ENCODE peak calls at places on chromosomes 16 and 17, in four cellular contexts. C is K562, Y is GM12878, K is WTC11. H is an unnamed sample.

GRCh38 chr16:1428511-1428910 is 2.4 kb upstream of the PERCC1 start:
- DNase-seq in C (peak; percentile 56), Y (no peak), K (peak; percentile 77), H (no peak)

GRCh38 chr16:47045459-47045858 is 72.0 kb upstream of the DNAJA2 start:
- DNase-seq in C (no peak), Y (no peak), K (no peak), H (no peak)

GRCh38 chr16:1941162-1941923 is 1.7 kb downstream of the MSRB1 start:
- DNase-seq in C (peak; percentile 56), Y (no peak), K (peak; percentile 72), H (peak; percentile 85)

GRCh38 chr16:55480228-55480655 is 1.2 kb downstream of the MMP2 start:
- DNase-seq in C (peak; percentile 11), Y (no peak), K (peak; percentile 44), H (no peak)

GRCh38 chr17:34242553-34242952 is 12.5 kb upstream of the CCL2 start:
- DNase-seq in C (no peak), Y (peak; percentile 7), K (no peak), H (no peak)

GRCh38 chr16:30740364-30741251 is 7.6 kb upstream of the PHKG2 start:
- DNase-seq in C (peak; percentile 74), Y (no peak), K (peak; percentile 65), H (no peak)

GRCh38 chr17:83096401-83097220 is 17.2 kb downstream of the METRNL start:
- DNase-seq in C (no peak), Y (no peak), K (no peak), H (no peak)

GRCh38 chr17:51319186-51319585 is 58.8 kb downstream of the UTP18 start:
- DNase-seq in C (no peak), Y (no peak), K (no peak), H (no peak)

GRCh38 chr17:80959330-80960036 is 32.2 kb upstream of the CHMP6 start:
- DNase-seq in C (no peak), Y (no peak), K (no peak), H (no peak)

GRCh38 chr17:2054740-2055493 is at the start of gene HIC1:
- DNase-seq in C (peak; percentile 51), Y (no peak), K (peak; percentile 80), H (peak; percentile 24)

GRCh38 chr16:86354641-86355040 is 155.7 kb upstream of the FOXF1 start:
- DNase-seq in C (no peak), Y (no peak), K (no peak), H (no peak)

GRCh38 chr17:82876602-82877391 is 37.0 kb upstream of the ZNF750 start:
- DNase-seq in C (peak; percentile 86), Y (no peak), K (peak; percentile 41), H (peak; percentile 65)

GRCh38 chr16:48498761-48499600 is 111.0 kb downstream of the N4BP1 start:
- DNase-seq in C (no peak), Y (no peak), K (no peak), H (peak; percentile 35)

GRCh38 chr16:69499541-69500255 is 66.1 kb upstream of the NFAT5 start:
- DNase-seq in C (no peak), Y (no peak), K (no peak), H (no peak)

GRCh38 chr17:77319211-77320031 is 178.7 kb downstream of the SEC14L1 start:
- DNase-seq in C (peak; percentile 94), Y (no peak), K (peak; percentile 30), H (no peak)

GRCh38 chr17:59435238-59435637 is 103.8 kb downstream of the YPEL2 start:
- DNase-seq in C (no peak), Y (no peak), K (no peak), H (no peak)

GRCh38 chr17:2853111-2853721 is 57.0 kb downstream of the RAP1GAP2 start:
- DNase-seq in C (no peak), Y (no peak), K (peak; percentile 71), H (no peak)

GRCh38 chr17:45430738-45431530 is 1.7 kb downstream of the ARHGAP27 start:
- DNase-seq in C (peak; percentile 24), Y (no peak), K (peak; percentile 69), H (no peak)

GRCh38 chr16:22648941-22649340 is 138.2 kb downstream of the NPIPB5 start:
- DNase-seq in C (no peak), Y (no peak), K (no peak), H (no peak)

GRCh38 chr16:30969246-30969842 is 11.8 kb downstream of the SETD1A start:
- DNase-seq in C (no peak), Y (no peak), K (no peak), H (no peak)

GRCh38 chr16:67397451-67397801 is 4.1 kb upstream of the TPPP3 start:
- DNase-seq in C (no peak), Y (no peak), K (no peak), H (no peak)

GRCh38 chr17:45103269-45103795 is 29.0 kb downstream of the PLCD3 start:
- DNase-seq in C (no peak), Y (no peak), K (no peak), H (no peak)

GRCh38 chr17:70624208-70624607 is 454.9 kb downstream of the KCNJ2 start:
- DNase-seq in C (no peak), Y (no peak), K (no peak), H (no peak)

GRCh38 chr17:33366998-33367397 is 73.9 kb upstream of the ASIC2 start:
- DNase-seq in C (no peak), Y (no peak), K (no peak), H (no peak)

GRCh38 chr16:14092579-14092978 is 21.5 kb downstream of the MRTFB start:
- DNase-seq in C (no peak), Y (no peak), K (no peak), H (no peak)

GRCh38 chr17:79699386-79700036 is 31.2 kb upstream of the ENPP7 start:
- DNase-seq in C (no peak), Y (no peak), K (peak; percentile 60), H (no peak)

GRCh38 chr17:82865274-82865673 is 25.5 kb upstream of the ZNF750 start:
- DNase-seq in C (no peak), Y (no peak), K (no peak), H (no peak)

GRCh38 chr16:82059161-82059982 is 24.3 kb downstream of the HSD17B2 start:
- DNase-seq in C (no peak), Y (no peak), K (no peak), H (no peak)

GRCh38 chr16:82059983-82060421 is 24.9 kb downstream of the HSD17B2 start:
- DNase-seq in C (no peak), Y (no peak), K (no peak), H (peak; percentile 75)

GRCh38 chr16:82063456-82064082 is 28.5 kb downstream of the HSD17B2 start:
- DNase-seq in C (no peak), Y (no peak), K (no peak), H (peak; percentile 61)

GRCh38 chr16:82062645-82063058 is 27.6 kb downstream of the HSD17B2 start:
- DNase-seq in C (no peak), Y (no peak), K (no peak), H (peak; percentile 66)

DNA sequence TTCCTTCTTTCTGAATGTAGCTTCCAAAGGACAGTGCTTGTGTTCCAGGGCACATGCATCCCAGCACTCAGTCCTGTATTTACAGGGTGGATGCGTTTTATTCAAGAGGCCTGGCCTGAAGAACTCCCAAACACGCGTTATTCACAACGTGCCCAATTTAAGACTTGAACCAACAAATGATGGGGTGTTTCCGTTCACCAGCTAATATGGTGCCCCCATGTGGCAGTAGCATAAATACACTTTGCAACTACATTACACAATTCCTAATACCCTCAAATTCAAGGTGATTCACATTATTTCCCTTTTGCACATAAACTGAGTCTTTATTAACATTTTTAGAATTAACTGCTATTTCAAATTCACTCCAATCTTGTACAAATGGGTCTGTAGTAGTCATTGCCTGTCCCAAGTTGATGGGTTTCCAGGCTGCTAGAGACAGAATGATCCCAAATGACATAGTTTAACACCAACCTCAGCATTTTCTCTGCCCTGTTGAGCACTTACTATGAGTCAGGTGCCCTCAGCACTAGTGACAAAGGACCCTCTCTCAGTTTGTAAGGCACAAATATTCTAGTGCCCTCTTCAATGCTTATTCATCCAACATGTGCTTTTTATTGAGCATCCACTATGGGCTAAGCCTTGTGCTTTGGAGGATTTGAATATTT is 26.9 kb downstream of the HSD17B2 start:
- DNase-seq in C (peak; percentile 53), Y (no peak), K (no peak), H (no peak)
- TF ChIP-seq ETV6 in C (no peak), Y (no peak), K (no peak), H (no peak)

DNA sequence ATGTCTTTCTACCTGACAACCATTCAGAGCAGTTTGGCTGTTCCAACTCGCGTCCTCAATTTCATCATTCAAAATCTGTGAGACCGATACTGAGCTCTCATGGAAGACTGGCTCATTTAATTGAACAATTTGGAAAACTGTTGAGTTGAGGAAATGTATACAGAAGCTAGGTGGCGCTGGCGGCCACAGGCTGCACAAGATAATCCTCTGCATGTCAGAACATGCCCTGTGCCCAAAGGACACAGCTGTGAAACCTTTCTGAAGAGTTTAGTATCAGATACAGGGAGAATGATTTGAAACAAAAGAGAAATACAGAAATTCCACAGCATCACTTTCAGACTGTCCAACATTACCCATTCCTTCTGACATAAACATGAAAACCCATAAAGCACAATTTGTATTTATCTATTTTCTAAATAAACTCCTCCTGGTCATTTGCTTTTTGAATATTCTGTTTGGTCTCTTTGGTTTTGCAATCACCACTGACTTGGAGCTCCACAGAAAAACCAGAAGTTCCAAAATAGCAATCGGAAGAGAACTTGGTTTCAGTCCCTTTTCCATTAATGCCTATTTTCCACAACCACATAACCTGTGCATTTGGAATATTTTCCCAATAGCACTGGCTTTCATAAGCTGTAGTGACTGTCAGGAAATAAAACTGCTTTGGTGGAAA is 192.8 kb downstream of the MAP2K6 start:
- DNase-seq in C (peak; percentile 36), Y (peak; percentile 45), K (peak; percentile 70), H (peak; percentile 68)
- TF ChIP-seq ETV6 in C (no peak), Y (no peak), K (no peak), H (no peak)

DNA sequence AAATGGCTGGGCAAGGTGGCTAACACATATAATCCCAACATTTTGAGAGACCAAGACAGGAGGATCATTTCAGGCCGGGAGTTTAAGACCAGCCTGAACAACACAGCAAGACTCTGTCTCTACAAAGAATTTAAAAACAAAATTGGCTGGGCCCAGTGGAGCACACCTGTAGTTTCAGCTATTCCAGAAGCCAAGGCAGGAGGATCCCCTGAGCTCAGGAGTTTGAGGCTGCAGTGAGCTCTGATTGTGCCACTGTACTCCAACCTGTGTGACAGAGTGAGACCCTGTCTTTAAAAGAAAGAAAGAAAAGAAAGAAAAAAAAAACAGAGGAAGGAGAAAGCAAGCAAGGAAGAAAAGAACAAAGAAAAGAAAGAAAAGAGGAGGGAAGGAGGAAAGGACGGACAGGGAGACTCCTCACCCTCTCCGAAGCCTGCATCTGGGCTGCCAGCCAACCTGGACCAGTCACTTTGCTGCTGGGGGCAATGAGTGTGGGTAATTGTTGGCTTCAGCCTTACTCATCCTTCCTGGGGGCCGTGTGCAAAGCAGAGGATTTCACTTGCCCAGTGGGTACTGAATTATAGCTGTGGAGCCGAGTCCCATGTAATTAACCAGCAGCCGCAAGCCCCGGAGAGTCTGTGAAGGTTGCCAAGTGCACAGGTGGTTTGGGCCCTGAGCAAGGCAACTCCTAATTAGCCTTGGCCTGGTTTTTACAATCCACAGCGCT is 6.7 kb upstream of the MT4 start:
- DNase-seq in C (no peak), Y (no peak), K (no peak), H (no peak)
- TF ChIP-seq ETV6 in C (no peak), Y (no peak), K (no peak), H (no peak)

GRCh38 chr17:16019347-16019746 is 19.7 kb downstream of the TTC19 start:
- DNase-seq in C (no peak), Y (no peak), K (no peak), H (no peak)

DNA sequence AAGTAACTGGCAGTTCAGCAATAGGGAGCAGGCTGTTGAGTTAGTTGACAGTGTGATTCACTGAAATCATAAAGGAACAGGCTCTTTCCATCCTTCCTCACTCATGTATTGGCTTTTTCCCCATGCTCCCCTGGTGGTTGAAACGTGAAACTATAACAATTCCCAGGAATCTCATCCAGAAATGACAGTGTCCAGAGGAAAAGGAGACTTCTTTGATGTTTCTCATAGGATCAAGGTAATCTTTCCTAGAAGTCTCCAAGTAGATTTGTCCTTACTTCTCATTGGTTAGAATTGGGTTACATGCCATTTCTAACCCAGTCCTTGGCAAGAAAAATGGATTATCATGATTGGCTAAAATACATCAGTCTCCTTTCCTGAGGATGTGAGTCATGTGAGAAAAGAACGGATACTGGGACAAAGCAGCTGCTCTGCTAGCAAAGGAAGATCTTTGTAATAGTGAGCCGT is 14.4 kb downstream of the TTC19 start:
- DNase-seq in C (no peak), Y (no peak), K (no peak), H (peak; percentile 57)
- TF ChIP-seq ETV6 in C (no peak), Y (no peak), K (no peak), H (no peak)